ENCODE peak calls at places on chromosomes 2 and 18, in eight cellular contexts. W, T, F, H, N, D, A and S are unnamed samples.
A peak's percentile ranks its signal among the peaks of the same experiment; 100 is the strongest.

GRCh38 chr2:230268606-230269222 is 43.2 kb downstream of the SP140 start:
- DNase-seq in W (peak; percentile 1), T (no peak), F (no peak), H (no peak), N (no peak), D (peak; percentile 14), A (no peak), S (peak; percentile 41)

GRCh38 chr18:61402761-61403160 is 69.5 kb downstream of the CDH20 start:
- DNase-seq in W (no peak), T (no peak), F (no peak), H (no peak), N (no peak), D (no peak), A (no peak), S (no peak)

GRCh38 chr2:100178085-100178788 is 35.8 kb upstream of the AFF3 start:
- DNase-seq in W (peak; percentile 70), T (no peak), F (peak; percentile 75), H (no peak), N (peak; percentile 25), D (peak; percentile 73), A (no peak), S (peak; percentile 81)

GRCh38 chr2:150142561-150142960 is 344.9 kb downstream of the RND3 start:
- DNase-seq in W (peak; percentile 80), T (no peak), F (no peak), H (no peak), N (no peak), D (peak; percentile 93), A (no peak), S (peak; percentile 68)

GRCh38 chr2:6579281-6579680 is 286.4 kb downstream of the CMPK2 start:
- DNase-seq in W (no peak), T (no peak), F (no peak), H (no peak), N (no peak), D (no peak), A (no peak), S (no peak)

GRCh38 chr2:201880620-201881381 is 74.5 kb downstream of the CDK15 start:
- DNase-seq in W (peak; percentile 61), T (no peak), F (no peak), H (no peak), N (no peak), D (peak; percentile 34), A (no peak), S (peak; percentile 21)

GRCh38 chr2:46320141-46320567 is 22.9 kb downstream of the EPAS1 start:
- DNase-seq in W (peak; percentile 45), T (no peak), F (no peak), H (no peak), N (no peak), D (peak; percentile 55), A (peak; percentile 47), S (no peak)

GRCh38 chr18:77550625-77551024 is 301.0 kb downstream of the GALR1 start:
- DNase-seq in W (no peak), T (no peak), F (no peak), H (no peak), N (no peak), D (no peak), A (no peak), S (no peak)

GRCh38 chr2:100056478-100056877 is 85.9 kb downstream of the AFF3 start:
- DNase-seq in W (peak; percentile 88), T (no peak), F (no peak), H (no peak), N (no peak), D (no peak), A (no peak), S (no peak)

GRCh38 chr18:72652990-72653593 is 109.0 kb upstream of the CBLN2 start:
- DNase-seq in W (peak; percentile 10), T (no peak), F (no peak), H (peak; percentile 65), N (peak; percentile 64), D (peak; percentile 21), A (peak; percentile 73), S (peak; percentile 0)

GRCh38 chr2:142509401-142509800 is 368.1 kb upstream of the KYNU start:
- DNase-seq in W (no peak), T (no peak), F (no peak), H (no peak), N (no peak), D (no peak), A (no peak), S (no peak)

GRCh38 chr18:3572761-3573160 is 122.8 kb downstream of the TGIF1 start:
- DNase-seq in W (no peak), T (no peak), F (no peak), H (no peak), N (no peak), D (no peak), A (no peak), S (no peak)

GRCh38 chr2:44456946-44457345 is 95.2 kb downstream of the CAMKMT start:
- DNase-seq in W (no peak), T (no peak), F (no peak), H (no peak), N (no peak), D (peak; percentile 36), A (no peak), S (peak; percentile 4)